ENCODE peak calls at places on chromosomes 1 and 21, in four cellular contexts. One of them, this sample, is unnamed.

GRCh38 chr1:115052454-115053083 is 22.9 kb downstream of the TSHB start:
- DNase-seq in HepG2: peak; percentile 57
- DNase-seq in GM23338: peak; percentile 92
- DNase-seq in transverse colon: peak; percentile 63
- DNase-seq in this sample: no peak

GRCh38 chr1:37731312-37732019 is 33.5 kb downstream of the EPHA10 start:
- DNase-seq in transverse colon: no peak
- DNase-seq in GM23338: no peak
- DNase-seq in HepG2: no peak
- DNase-seq in this sample: peak; percentile 36

GRCh38 chr1:44895919-44896734 is 53.1 kb upstream of the PTCH2 start:
- DNase-seq in transverse colon: no peak
- DNase-seq in GM23338: no peak
- DNase-seq in HepG2: no peak
- DNase-seq in this sample: no peak

GRCh38 chr21:43295016-43295958 is 126.5 kb downstream of the CRYAA start:
- DNase-seq in transverse colon: no peak
- DNase-seq in HepG2: no peak
- DNase-seq in GM23338: no peak
- DNase-seq in this sample: peak; percentile 54

GRCh38 chr1:5574641-5575040 is 417.6 kb downstream of the NPHP4 start:
- DNase-seq in HepG2: no peak
- DNase-seq in GM23338: no peak
- DNase-seq in transverse colon: no peak
- DNase-seq in this sample: no peak

GRCh38 chr1:114063544-114063943 is 84.3 kb downstream of the OLFML3 start:
- DNase-seq in transverse colon: no peak
- DNase-seq in HepG2: no peak
- DNase-seq in GM23338: no peak
- DNase-seq in this sample: no peak

GRCh38 chr1:182397653-182398388 is 2.6 kb downstream of the TEDDM1 start:
- DNase-seq in transverse colon: no peak
- DNase-seq in HepG2: no peak
- DNase-seq in GM23338: no peak
- DNase-seq in this sample: no peak

GRCh38 chr1:29633271-29633615 is 396.9 kb downstream of the PTPRU start:
- DNase-seq in HepG2: no peak
- DNase-seq in GM23338: no peak
- DNase-seq in transverse colon: no peak
- DNase-seq in this sample: no peak

GRCh38 chr21:22278366-22278765 is 1280.2 kb downstream of the NCAM2 start:
- DNase-seq in transverse colon: no peak
- DNase-seq in HepG2: no peak
- DNase-seq in GM23338: peak; percentile 2
- DNase-seq in this sample: no peak

DNA sequence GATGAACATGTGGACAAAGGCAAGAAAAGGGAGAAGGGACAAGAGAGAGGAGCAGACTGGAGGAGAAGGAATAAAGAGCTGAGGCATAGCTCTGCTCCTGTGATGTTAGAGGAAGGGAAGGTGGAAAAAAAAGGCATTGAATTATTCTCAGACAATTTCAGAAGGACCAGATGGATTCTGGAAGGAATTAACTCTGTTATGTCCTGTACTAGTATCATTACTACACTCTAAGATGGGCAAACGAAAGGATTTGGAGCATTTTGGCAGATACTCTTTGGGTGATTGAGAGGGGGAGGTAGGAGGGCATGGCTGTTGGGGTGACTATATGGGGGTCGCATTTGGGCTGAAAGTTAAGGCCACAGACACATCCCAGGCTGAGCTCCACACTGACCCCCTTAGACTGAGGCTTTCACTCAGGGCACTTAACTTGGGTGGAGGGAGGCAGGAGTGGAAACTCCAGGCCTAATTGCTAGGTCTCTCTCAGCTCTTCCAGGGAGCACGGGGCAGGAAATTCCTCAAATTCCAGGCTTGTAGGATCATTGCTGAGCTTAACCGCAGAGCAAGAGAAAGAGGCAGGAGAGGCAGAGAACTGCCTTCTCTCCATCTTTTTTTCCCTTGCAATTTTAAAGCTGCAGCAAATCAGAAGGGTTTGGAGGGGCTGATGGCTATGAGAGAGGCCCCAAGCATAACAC is 25.9 kb downstream of the KIRREL1 start:
- DNase-seq in GM23338: peak; percentile 94
- DNase-seq in HepG2: peak; percentile 42
- DNase-seq in transverse colon: peak; percentile 38
- DNase-seq in this sample: no peak
- H3K4me1 ChIP-seq in GM23338: peaks cover 78% of the 10 kb centered on the region
- H3K4me1 ChIP-seq in HepG2: peaks cover 9% of the 10 kb centered on the region
- H3K4me1 ChIP-seq in transverse colon: peaks cover 62% of the 10 kb centered on the region
- H3K4me1 ChIP-seq in this sample: peaks cover 81% of the 10 kb centered on the region

GRCh38 chr1:184462990-184463389 is 76.2 kb downstream of the C1orf21 start:
- DNase-seq in transverse colon: no peak
- DNase-seq in GM23338: no peak
- DNase-seq in HepG2: no peak
- DNase-seq in this sample: no peak
- H3K4me1 ChIP-seq in transverse colon: no peaks in the 10 kb centered on the region
- H3K4me1 ChIP-seq in GM23338: peaks cover 20% of the 10 kb centered on the region
- H3K4me1 ChIP-seq in HepG2: no peaks in the 10 kb centered on the region
- H3K4me1 ChIP-seq in this sample: peaks cover 15% of the 10 kb centered on the region

DNA sequence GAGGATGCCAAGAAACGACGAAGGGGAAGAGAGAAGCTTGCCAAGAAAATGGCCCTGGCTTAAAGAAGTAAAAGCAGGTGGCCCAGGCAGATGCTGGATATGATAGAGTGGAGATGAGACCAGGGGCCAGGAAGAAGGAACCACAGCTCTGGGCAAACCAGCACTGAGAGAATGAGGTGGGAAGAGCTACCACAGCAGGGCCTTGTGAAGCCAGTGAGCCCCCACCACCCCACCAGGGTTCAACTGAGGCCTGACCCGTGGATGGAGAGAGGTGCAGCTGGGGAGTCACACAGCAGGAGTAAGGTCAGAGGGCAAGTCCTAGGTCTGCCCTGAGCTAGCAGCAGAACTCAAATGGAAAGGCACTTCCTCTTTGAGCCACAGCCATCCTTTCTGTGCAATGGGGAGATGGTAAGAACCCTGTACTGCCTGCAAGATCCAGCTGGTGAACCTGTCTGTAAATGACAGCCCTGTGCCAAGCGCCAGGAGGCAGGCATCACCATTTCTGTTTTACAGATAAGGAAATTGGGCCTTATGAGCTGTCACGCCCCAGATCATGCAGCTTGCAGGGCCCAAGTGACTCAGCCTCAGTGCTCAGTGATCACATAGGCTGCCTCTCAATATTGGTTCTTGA is 8.5 kb downstream of the SH3BGRL3 start:
- DNase-seq in transverse colon: peak; percentile 33
- DNase-seq in HepG2: no peak
- DNase-seq in GM23338: no peak
- DNase-seq in this sample: peak; percentile 85
- H3K4me1 ChIP-seq in transverse colon: peaks cover 40% of the 10 kb centered on the region
- H3K4me1 ChIP-seq in HepG2: no peaks in the 10 kb centered on the region
- H3K4me1 ChIP-seq in GM23338: peaks cover 9% of the 10 kb centered on the region
- H3K4me1 ChIP-seq in this sample: peaks cover 100% of the 10 kb centered on the region

GRCh38 chr1:1920057-1920607 is 1.1 kb upstream of the TMEM52 start:
- DNase-seq in GM23338: no peak
- DNase-seq in transverse colon: peak; percentile 15
- DNase-seq in HepG2: no peak
- DNase-seq in this sample: no peak
- H3K4me1 ChIP-seq in GM23338: no peaks in the 10 kb centered on the region
- H3K4me1 ChIP-seq in transverse colon: peaks cover 36% of the 10 kb centered on the region
- H3K4me1 ChIP-seq in HepG2: peaks cover 65% of the 10 kb centered on the region
- H3K4me1 ChIP-seq in this sample: peaks cover 14% of the 10 kb centered on the region

GRCh38 chr1:208206092-208206698 is 38.0 kb downstream of the PLXNA2 start:
- DNase-seq in GM23338: no peak
- DNase-seq in HepG2: no peak
- DNase-seq in transverse colon: no peak
- DNase-seq in this sample: no peak

GRCh38 chr1:208207388-208208131 is 36.6 kb downstream of the PLXNA2 start:
- DNase-seq in HepG2: peak; percentile 84
- DNase-seq in GM23338: peak; percentile 17
- DNase-seq in transverse colon: no peak
- DNase-seq in this sample: no peak

GRCh38 chr1:208209286-208209685 is 34.9 kb downstream of the PLXNA2 start:
- DNase-seq in transverse colon: no peak
- DNase-seq in GM23338: no peak
- DNase-seq in HepG2: no peak
- DNase-seq in this sample: no peak

GRCh38 chr1:208209896-208210589 is 34.1 kb downstream of the PLXNA2 start:
- DNase-seq in transverse colon: no peak
- DNase-seq in HepG2: no peak
- DNase-seq in GM23338: no peak
- DNase-seq in this sample: no peak

DNA sequence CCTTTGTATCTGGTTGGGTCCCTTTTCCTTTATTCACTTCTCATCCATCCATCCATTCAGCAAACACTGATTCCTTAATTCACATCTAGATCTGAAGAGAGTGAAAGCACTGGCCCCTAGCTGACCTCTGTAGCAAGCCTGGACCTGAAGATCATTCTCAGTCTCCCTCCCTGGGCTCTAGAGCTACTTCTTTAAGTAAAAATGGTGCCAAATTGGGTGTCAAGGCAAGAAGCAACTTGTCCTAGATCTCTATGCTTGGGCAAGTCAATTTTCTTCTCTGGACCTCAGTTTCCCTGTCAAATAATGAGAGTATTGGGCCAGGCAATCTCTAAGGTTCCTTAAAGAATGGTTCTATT is 36.1 kb downstream of the PLXNA2 start:
- DNase-seq in HepG2: no peak
- DNase-seq in transverse colon: no peak
- DNase-seq in GM23338: no peak
- DNase-seq in this sample: no peak
- H3K4me1 ChIP-seq in HepG2: peaks cover 36% of the 10 kb centered on the region
- H3K4me1 ChIP-seq in transverse colon: peaks cover 33% of the 10 kb centered on the region
- H3K4me1 ChIP-seq in GM23338: no peaks in the 10 kb centered on the region
- H3K4me1 ChIP-seq in this sample: peaks cover 14% of the 10 kb centered on the region

GRCh38 chr1:205001101-205001620 is 41.9 kb upstream of the CNTN2 start:
- DNase-seq in transverse colon: no peak
- DNase-seq in HepG2: no peak
- DNase-seq in GM23338: no peak
- DNase-seq in this sample: no peak
- H3K4me1 ChIP-seq in transverse colon: no peaks in the 10 kb centered on the region
- H3K4me1 ChIP-seq in HepG2: no peaks in the 10 kb centered on the region
- H3K4me1 ChIP-seq in GM23338: peaks cover 10% of the 10 kb centered on the region
- H3K4me1 ChIP-seq in this sample: no peaks in the 10 kb centered on the region